ENCODE peak calls at places on chromosomes 6 and 20, in six cellular contexts. X, I, Z, F, C and U are unnamed samples.
A peak's percentile ranks its signal among the peaks of the same experiment; 100 is the strongest.

GRCh38 chr6:37056439-37057127 is 51.1 kb downstream of the FGD2 start:
- DNase-seq in X (no peak), I (no peak), Z (no peak), F (no peak), C (peak; percentile 67), U (peak; percentile 100)

GRCh38 chr20:4708856-4709255 is 12.9 kb upstream of the PRND start:
- DNase-seq in X (no peak), I (no peak), Z (no peak), F (no peak), C (no peak), U (no peak)

GRCh38 chr20:55478739-55479450 is 526.4 kb downstream of the CBLN4 start:
- DNase-seq in X (no peak), I (no peak), Z (no peak), F (no peak), C (no peak), U (no peak)

GRCh38 chr6:17165383-17165782 is 63.5 kb downstream of the STMND1 start:
- DNase-seq in X (no peak), I (no peak), Z (no peak), F (no peak), C (peak; percentile 69), U (no peak)

GRCh38 chr6:162099685-162100084 is 627.9 kb downstream of the PRKN start:
- DNase-seq in X (no peak), I (peak; percentile 84), Z (no peak), F (no peak), C (peak; percentile 28), U (peak; percentile 93)

GRCh38 chr6:170027111-170028043 is 263.5 kb downstream of the DLL1 start:
- DNase-seq in X (no peak), I (peak; percentile 63), Z (no peak), F (no peak), C (no peak), U (peak; percentile 55)

GRCh38 chr20:48897298-48898044 is 24.0 kb upstream of the ARFGEF2 start:
- DNase-seq in X (peak; percentile 37), I (no peak), Z (no peak), F (no peak), C (peak; percentile 97), U (peak; percentile 85)

GRCh38 chr20:35174458-35175216 is 2.8 kb downstream of the PROCR start:
- DNase-seq in X (no peak), I (peak; percentile 83), Z (no peak), F (peak; percentile 35), C (no peak), U (peak; percentile 38)

GRCh38 chr20:22511943-22512910 is 72.1 kb downstream of the FOXA2 start:
- DNase-seq in X (no peak), I (no peak), Z (no peak), F (peak; percentile 47), C (no peak), U (peak; percentile 50)

GRCh38 chr6:164039954-164040375 is 625.4 kb downstream of the QKI start:
- DNase-seq in X (peak; percentile 73), I (peak; percentile 86), Z (peak; percentile 31), F (no peak), C (no peak), U (no peak)

GRCh38 chr6:152571089-152571488 is 66.1 kb downstream of the SYNE1 start:
- DNase-seq in X (no peak), I (no peak), Z (no peak), F (no peak), C (no peak), U (no peak)

GRCh38 chr20:44302026-44302669 is 8.9 kb downstream of the FITM2 start:
- DNase-seq in X (no peak), I (no peak), Z (no peak), F (no peak), C (no peak), U (peak; percentile 41)

GRCh38 chr6:41056768-41057490 is 3.9 kb downstream of the APOBEC2 start:
- DNase-seq in X (no peak), I (no peak), Z (no peak), F (no peak), C (no peak), U (no peak)